ENCODE peak calls at places on chromosomes 5 and 9, in ten cellular contexts. I, H, Z, M, R, L, J, E, F and U are unnamed samples.
A peak's percentile ranks its signal among the peaks of the same experiment; 100 is the strongest.

GRCh38 chr9:1198085-1198484 is 147.9 kb downstream of the DMRT2 start:
- DNase-seq in I (no peak), H (no peak), Z (peak; percentile 6), M (no peak), R (peak; percentile 45), L (no peak), J (no peak), E (no peak), F (no peak), U (no peak)

GRCh38 chr5:52709171-52709925 is 78.4 kb upstream of the ITGA1 start:
- DNase-seq in I (no peak), H (no peak), Z (peak; percentile 69), M (no peak), R (no peak), L (peak; percentile 16), J (no peak), E (no peak), F (no peak), U (no peak)

GRCh38 chr5:74054139-74054538 is 428.1 kb downstream of the ARHGEF28 start:
- DNase-seq in I (no peak), H (no peak), Z (no peak), M (no peak), R (no peak), L (no peak), J (no peak), E (no peak), F (no peak), U (no peak)

GRCh38 chr9:128625391-128626145 is 31.1 kb downstream of the DYNC2I2 start:
- DNase-seq in I (no peak), H (no peak), Z (no peak), M (no peak), R (no peak), L (no peak), J (no peak), E (peak; percentile 39), F (no peak), U (peak; percentile 78)

GRCh38 chr5:172110921-172111873 is 76.8 kb downstream of the STK10 start:
- DNase-seq in I (no peak), H (no peak), Z (peak; percentile 60), M (no peak), R (peak; percentile 55), L (peak; percentile 63), J (no peak), E (peak; percentile 28), F (no peak), U (peak; percentile 60)

GRCh38 chr9:109256381-109256780 is 64.5 kb downstream of the EPB41L4B start:
- DNase-seq in I (no peak), H (no peak), Z (peak; percentile 95), M (no peak), R (no peak), L (no peak), J (no peak), E (no peak), F (no peak), U (no peak)

GRCh38 chr9:126615251-126615790 is 1.6 kb downstream of the LMX1B start:
- DNase-seq in I (no peak), H (peak; percentile 54), Z (peak; percentile 29), M (no peak), R (no peak), L (no peak), J (no peak), E (peak; percentile 67), F (no peak), U (peak; percentile 59)

GRCh38 chr5:2900360-2900759 is 148.9 kb upstream of the IRX2 start:
- DNase-seq in I (peak; percentile 7), H (no peak), Z (no peak), M (peak; percentile 11), R (no peak), L (no peak), J (no peak), E (no peak), F (no peak), U (no peak)

GRCh38 chr5:58871648-58872242 is 288.9 kb downstream of the RAB3C start:
- DNase-seq in I (no peak), H (peak; percentile 48), Z (peak; percentile 12), M (no peak), R (peak; percentile 39), L (peak; percentile 51), J (peak; percentile 69), E (peak; percentile 65), F (no peak), U (no peak)

GRCh38 chr5:115374057-115374775 is 77.8 kb upstream of the CCDC112 start:
- DNase-seq in I (no peak), H (no peak), Z (no peak), M (no peak), R (no peak), L (peak; percentile 62), J (no peak), E (no peak), F (no peak), U (no peak)

GRCh38 chr5:33369470-33370134 is 71.2 kb upstream of the TARS1 start:
- DNase-seq in I (no peak), H (no peak), Z (peak; percentile 73), M (no peak), R (no peak), L (no peak), J (no peak), E (no peak), F (no peak), U (no peak)

DNA sequence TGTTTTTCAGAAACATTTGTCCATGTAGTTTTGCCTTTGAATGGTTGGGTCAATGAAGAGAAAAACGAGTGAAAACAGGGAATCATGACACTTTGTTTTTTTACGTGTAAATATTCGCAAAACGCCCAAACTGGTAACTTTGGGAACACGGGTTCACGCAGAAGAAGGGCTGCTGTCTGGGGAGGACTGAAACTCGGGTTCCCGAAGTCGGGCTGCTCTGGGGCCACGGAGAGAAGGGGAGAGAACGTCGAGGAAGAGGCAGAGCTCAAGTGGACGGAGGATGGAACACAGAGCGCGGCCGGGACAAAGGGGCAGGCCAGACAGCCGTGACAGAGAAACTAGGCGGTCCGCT is 478 bp upstream of the SETD9 start:
- DNase-seq in I (no peak), H (no peak), Z (no peak), M (no peak), R (no peak), L (no peak), J (no peak), E (no peak), F (peak; percentile 38), U (peak; percentile 92)
- TF ChIP-seq CTCF in I (no peak), H (no peak), Z (no peak), M (peak; percentile 7), R (no peak), L (no peak), J (no peak), E (no peak), F (no peak), U (no peak)

GRCh38 chr5:150656191-150657132 is 4.6 kb upstream of the MYOZ3 start:
- DNase-seq in I (peak; percentile 93), H (peak; percentile 89), Z (no peak), M (peak; percentile 85), R (peak; percentile 92), L (peak; percentile 88), J (peak; percentile 60), E (peak; percentile 83), F (peak; percentile 69), U (no peak)
- TF ChIP-seq CTCF in I (peak; percentile 83), H (peak; percentile 51), Z (peak; percentile 50), M (peak; percentile 68), R (peak; percentile 92), L (peak; percentile 94), J (peak; percentile 90), E (peak; percentile 76), F (peak; percentile 73), U (peak; percentile 82)

GRCh38 chr5:76583163-76584047 is 39.8 kb downstream of the F2RL2 start:
- DNase-seq in I (no peak), H (no peak), Z (peak; percentile 35), M (no peak), R (peak; percentile 23), L (no peak), J (peak; percentile 34), E (no peak), F (no peak), U (no peak)
- TF ChIP-seq CTCF in I (peak; percentile 67), H (peak; percentile 21), Z (peak; percentile 54), M (no peak), R (peak; percentile 75), L (peak; percentile 29), J (peak; percentile 60), E (no peak), F (peak; percentile 65), U (peak; percentile 89)

GRCh38 chr9:33264473-33265177 is at the start of the genes BAG1 and CHMP5:
- DNase-seq in I (peak; percentile 100), H (peak; percentile 100), Z (peak; percentile 98), M (peak; percentile 100), R (peak; percentile 100), L (peak; percentile 97), J (peak; percentile 99), E (peak; percentile 100), F (peak; percentile 100), U (peak; percentile 100)
- TF ChIP-seq CTCF in I (peak; percentile 52), H (peak; percentile 16), Z (peak; percentile 36), M (no peak), R (no peak), L (no peak), J (no peak), E (peak; percentile 21), F (peak; percentile 15), U (peak; percentile 71)